ENCODE peak calls at places on chromosomes 7 and 10, in eight cellular contexts. U is heart right ventricle, F is fibroblast of lung, W is IMR-90, K is foreskin keratinocyte, M is HAP-1, C is mesenchymal stem cell, V is GM23248. P is an unnamed sample.

GRCh38 chr7:143381427-143382125 is 431 bp downstream of the ZYX start:
- DNase-seq in W (peak; percentile 79), M (no peak), V (peak; percentile 72), F (peak; percentile 79), K (no peak), C (peak; percentile 73), U (peak; percentile 86), P (peak; percentile 62)

GRCh38 chr10:110323503-110323902 is 18.8 kb upstream of the SMNDC1 start:
- DNase-seq in C (peak; percentile 84), V (peak; percentile 97), F (peak; percentile 79), W (peak; percentile 97), U (no peak), K (peak; percentile 87), M (no peak), P (peak; percentile 80)

GRCh38 chr10:6504296-6504695 is 75.8 kb downstream of the PRKCQ start:
- DNase-seq in F (no peak), W (no peak), M (no peak), C (no peak), V (no peak), U (no peak), K (peak; percentile 22), P (no peak)

GRCh38 chr10:20958764-20959163 is 61.7 kb upstream of the NEBL start:
- DNase-seq in U (no peak), C (no peak), V (no peak), F (no peak), W (no peak), M (no peak), K (no peak), P (no peak)

GRCh38 chr7:143002106-143002505 is 24.8 kb downstream of the OR9A2 start:
- DNase-seq in F (peak; percentile 19), M (no peak), C (peak; percentile 4), U (no peak), K (peak; percentile 5), V (peak; percentile 37), W (no peak), P (peak; percentile 53)

GRCh38 chr10:106392781-106393180 is 771.7 kb downstream of the SORCS1 start:
- DNase-seq in V (no peak), M (no peak), F (no peak), W (no peak), K (no peak), U (no peak), C (no peak), P (no peak)

GRCh38 chr10:43401627-43402026 is 7.4 kb downstream of the HNRNPF start:
- DNase-seq in W (no peak), C (no peak), F (no peak), V (no peak), M (no peak), U (no peak), K (no peak), P (no peak)

GRCh38 chr10:104678658-104679057 is 37.6 kb downstream of the SORCS3 start:
- DNase-seq in W (no peak), U (no peak), F (no peak), V (no peak), C (no peak), K (peak; percentile 3), M (no peak), P (no peak)

GRCh38 chr7:106187613-106188350 is 75.7 kb upstream of the SYPL1 start:
- DNase-seq in F (peak; percentile 17), C (no peak), V (no peak), W (peak; percentile 26), K (peak; percentile 72), M (no peak), U (no peak), P (peak; percentile 40)

GRCh38 chr7:32069251-32069650 is 956 bp downstream of the PDE1C start:
- DNase-seq in V (no peak), M (no peak), C (no peak), U (no peak), K (no peak), W (no peak), F (no peak), P (no peak)

GRCh38 chr10:110758128-110758527 is 113.6 kb upstream of the PDCD4 start:
- DNase-seq in C (no peak), M (no peak), U (no peak), V (no peak), K (no peak), W (no peak), F (no peak), P (no peak)

GRCh38 chr10:23432161-23432560 is 6.7 kb upstream of the OTUD1 start:
- DNase-seq in C (no peak), F (peak; percentile 51), U (no peak), M (no peak), V (peak; percentile 64), W (no peak), K (peak; percentile 21), P (peak; percentile 75)

GRCh38 chr10:101760510-101760909 is 15.4 kb downstream of the FGF8 start:
- DNase-seq in V (no peak), F (no peak), M (no peak), U (no peak), C (no peak), K (no peak), W (no peak), P (no peak)

GRCh38 chr10:15476337-15476736 is 105.2 kb upstream of the FAM171A1 start:
- DNase-seq in F (no peak), K (no peak), V (no peak), U (no peak), C (no peak), M (no peak), W (no peak), P (no peak)
- H3K27me3 ChIP-seq in F (no peaks in the 10 kb centered on the region), K (no peaks in the 10 kb centered on the region), V (no peaks in the 10 kb centered on the region), U (no peaks in the 10 kb centered on the region), C (peaks cover 9% of the 10 kb centered on the region), M (no peaks in the 10 kb centered on the region), W (peaks cover 17% of the 10 kb centered on the region), P (peaks cover 5% of the 10 kb centered on the region)

DNA sequence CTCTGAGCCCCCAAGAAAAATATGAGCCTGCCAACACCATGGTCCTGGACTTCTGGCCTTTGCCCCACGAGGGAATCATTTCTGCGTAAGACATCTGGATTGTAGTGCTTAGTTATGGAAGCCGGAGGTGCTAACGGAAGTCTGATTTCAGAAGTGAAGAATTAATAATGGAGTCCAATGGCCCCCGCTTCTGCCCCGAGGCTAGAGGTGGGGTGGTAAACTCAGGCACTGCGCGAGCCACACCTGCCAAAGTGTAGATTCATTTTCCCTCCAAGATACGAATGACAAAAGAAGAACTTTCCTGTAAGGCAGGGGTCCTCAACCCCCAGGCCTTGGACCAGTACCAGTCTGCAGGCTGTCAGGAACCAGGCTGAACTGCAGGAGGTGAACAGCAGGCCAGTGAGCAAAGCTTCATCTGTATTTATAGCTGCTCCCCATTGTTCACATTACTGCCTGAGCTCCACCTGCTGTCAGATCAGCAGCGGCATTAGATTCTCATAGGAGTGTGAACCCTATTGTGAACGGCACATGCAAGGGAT is 22.3 kb downstream of the CNPY1 start:
- DNase-seq in U (no peak), M (no peak), F (no peak), W (no peak), V (no peak), C (no peak), K (no peak), P (no peak)
- H3K27me3 ChIP-seq in U (no peaks in the 10 kb centered on the region), M (no peaks in the 10 kb centered on the region), F (no peaks in the 10 kb centered on the region), W (no peaks in the 10 kb centered on the region), V (peaks cover 10% of the 10 kb centered on the region), C (peaks cover 58% of the 10 kb centered on the region), K (no peaks in the 10 kb centered on the region), P (peaks cover 78% of the 10 kb centered on the region)

GRCh38 chr10:126663880-126664279 is 6.6 kb downstream of the C10orf90 start:
- DNase-seq in K (peak; percentile 19), V (peak; percentile 89), F (peak; percentile 59), W (peak; percentile 0), U (no peak), C (peak; percentile 94), M (no peak), P (peak; percentile 64)

GRCh38 chr10:126661356-126661755 is 9.1 kb downstream of the C10orf90 start:
- DNase-seq in C (no peak), M (no peak), W (no peak), V (no peak), K (no peak), F (no peak), U (no peak), P (no peak)

GRCh38 chr10:126659750-126660149 is 10.7 kb downstream of the C10orf90 start:
- DNase-seq in K (no peak), M (no peak), W (no peak), C (no peak), U (no peak), V (no peak), F (no peak), P (no peak)

GRCh38 chr10:126661841-126662520 is 8.5 kb downstream of the C10orf90 start:
- DNase-seq in U (no peak), F (peak; percentile 16), W (no peak), V (peak; percentile 89), M (no peak), K (peak; percentile 8), C (peak; percentile 84), P (no peak)

GRCh38 chr10:126663328-126663727 is 7.2 kb downstream of the C10orf90 start:
- DNase-seq in F (peak; percentile 55), V (peak; percentile 98), M (no peak), W (no peak), U (no peak), C (peak; percentile 100), K (no peak), P (no peak)
- H3K27me3 ChIP-seq in F (no peaks in the 10 kb centered on the region), V (no peaks in the 10 kb centered on the region), M (no peaks in the 10 kb centered on the region), W (no peaks in the 10 kb centered on the region), U (no peaks in the 10 kb centered on the region), C (no peaks in the 10 kb centered on the region), K (no peaks in the 10 kb centered on the region), P (no peaks in the 10 kb centered on the region)

DNA sequence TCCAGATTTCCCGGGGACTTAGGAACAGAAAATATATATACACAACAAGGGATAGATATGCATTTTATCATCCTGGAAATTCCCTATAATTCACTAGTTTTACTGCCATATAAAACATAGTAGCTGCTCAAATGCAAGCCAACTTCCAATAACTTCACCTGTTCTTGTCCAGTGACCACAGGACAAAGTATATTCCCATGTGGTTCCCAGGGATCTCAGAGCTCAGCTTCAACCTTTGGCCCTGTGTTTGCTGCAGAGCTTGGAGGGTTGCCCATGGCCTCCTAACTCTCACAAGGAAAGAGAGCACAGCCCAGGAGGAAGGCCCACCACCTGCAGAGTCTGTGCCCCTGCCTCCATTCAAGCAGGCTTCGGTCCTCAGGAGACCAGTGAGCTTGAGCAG is 4.5 kb upstream of the DRGX start:
- DNase-seq in W (no peak), K (no peak), M (no peak), F (no peak), U (no peak), C (no peak), V (no peak), P (no peak)
- H3K27me3 ChIP-seq in W (peaks cover 68% of the 10 kb centered on the region), K (peaks cover 81% of the 10 kb centered on the region), M (peaks cover 48% of the 10 kb centered on the region), F (peaks cover 45% of the 10 kb centered on the region), U (peaks cover 27% of the 10 kb centered on the region), C (peaks cover 98% of the 10 kb centered on the region), V (peaks cover 96% of the 10 kb centered on the region), P (peaks cover 98% of the 10 kb centered on the region)

GRCh38 chr10:17255512-17255911 is 27.5 kb downstream of the VIM start:
- DNase-seq in M (no peak), K (no peak), C (no peak), U (no peak), V (no peak), W (no peak), F (no peak), P (no peak)

GRCh38 chr10:17256026-17256425 is 28.0 kb downstream of the VIM start:
- DNase-seq in M (no peak), W (no peak), F (no peak), U (no peak), C (no peak), K (no peak), V (peak; percentile 46), P (no peak)

GRCh38 chr10:17256627-17257026 is 28.6 kb downstream of the VIM start:
- DNase-seq in C (no peak), M (no peak), V (peak; percentile 31), F (no peak), K (no peak), W (no peak), U (no peak), P (no peak)

GRCh38 chr10:17262502-17262901 is 34.5 kb downstream of the VIM start:
- DNase-seq in W (no peak), F (no peak), U (no peak), K (no peak), C (no peak), V (no peak), M (no peak), P (no peak)

GRCh38 chr10:17257466-17258321 is 29.7 kb downstream of the VIM start:
- DNase-seq in W (peak; percentile 78), F (peak; percentile 86), M (peak; percentile 63), C (peak; percentile 82), K (peak; percentile 54), U (no peak), V (peak; percentile 87), P (peak; percentile 63)
- H3K27me3 ChIP-seq in W (no peaks in the 10 kb centered on the region), F (no peaks in the 10 kb centered on the region), M (no peaks in the 10 kb centered on the region), C (no peaks in the 10 kb centered on the region), K (no peaks in the 10 kb centered on the region), U (no peaks in the 10 kb centered on the region), V (no peaks in the 10 kb centered on the region), P (no peaks in the 10 kb centered on the region)